ENCODE peak calls at places on chromosome 3, in five cellular contexts. B is nucleus accumbens, S is HT-29, X is activated T-cell treated with anti-CD3 and anti-CD28 coated beads for 1 hour, Q is SJSA1. A is an unnamed sample.

GRCh38 chr3:190532626-190533155 is 18.8 kb downstream of the IL1RAP start:
- DNase-seq in Q (no peak), B (no peak), X (no peak), S (no peak), A (no peak)

GRCh38 chr3:49673131-49673714 is 928 bp upstream of the APEH start:
- DNase-seq in Q (no peak), B (no peak), S (peak; percentile 42), X (no peak), A (peak; percentile 15)

GRCh38 chr3:44068753-44069152 is 172.9 kb upstream of the TOPAZ1 start:
- DNase-seq in X (no peak), B (no peak), S (no peak), Q (no peak), A (no peak)

GRCh38 chr3:194132465-194133358 is 3.2 kb upstream of the HES1 start:
- DNase-seq in Q (no peak), B (no peak), X (no peak), S (peak; percentile 62), A (no peak)

GRCh38 chr3:4776399-4776979 is 202.7 kb upstream of the BHLHE40 start:
- DNase-seq in B (no peak), Q (no peak), X (no peak), S (no peak), A (no peak)

GRCh38 chr3:13786811-13787210 is 93.1 kb downstream of the WNT7A start:
- DNase-seq in B (no peak), S (no peak), Q (no peak), X (no peak), A (no peak)

GRCh38 chr3:39295184-39295775 is 15.4 kb upstream of the CX3CR1 start:
- DNase-seq in Q (no peak), X (no peak), S (no peak), B (no peak), A (no peak)

GRCh38 chr3:155443821-155444220 is 150.3 kb upstream of the STRIT1 start:
- DNase-seq in Q (no peak), B (no peak), X (no peak), S (no peak), A (no peak)

GRCh38 chr3:39605837-39606236 is 138.4 kb downstream of the MOBP start:
- DNase-seq in B (no peak), S (no peak), X (no peak), Q (no peak), A (no peak)

GRCh38 chr3:20141841-20142240 is 44.2 kb downstream of the SGO1 start:
- DNase-seq in S (no peak), X (no peak), B (peak; percentile 33), Q (no peak), A (no peak)

GRCh38 chr3:129624347-129625070 is 18.0 kb upstream of the PLXND1 start:
- DNase-seq in X (no peak), B (no peak), Q (no peak), S (no peak), A (no peak)

GRCh38 chr3:157305392-157305791 is 131.3 kb upstream of the PTX3 start:
- DNase-seq in Q (no peak), X (no peak), B (no peak), S (no peak), A (no peak)

GRCh38 chr3:146692254-146692653 is 87.1 kb upstream of the PLSCR5 start:
- DNase-seq in B (no peak), X (no peak), Q (no peak), S (no peak), A (no peak)

GRCh38 chr3:22835041-22835440 is 368.1 kb upstream of the UBE2E2 start:
- DNase-seq in S (no peak), X (no peak), B (no peak), Q (no peak), A (no peak)

GRCh38 chr3:32922078-32922477 is 29.4 kb upstream of the CCR4 start:
- DNase-seq in B (no peak), X (no peak), Q (no peak), S (no peak), A (no peak)

GRCh38 chr3:194395201-194395600 is 3.9 kb downstream of the GP5 start:
- DNase-seq in S (peak; percentile 60), X (no peak), Q (no peak), B (no peak), A (no peak)

GRCh38 chr3:42377681-42378080 is 32.7 kb downstream of the LYZL4 start:
- DNase-seq in B (no peak), Q (no peak), X (no peak), S (no peak), A (peak; percentile 54)

GRCh38 chr3:108327168-108327567 is 30.8 kb downstream of the HHLA2 start:
- DNase-seq in Q (no peak), B (no peak), X (no peak), S (no peak), A (no peak)

GRCh38 chr3:196555295-196555694 is 13.1 kb downstream of the WDR53 start:
- DNase-seq in B (no peak), Q (no peak), S (no peak), X (no peak), A (no peak)

GRCh38 chr3:69439683-69440270 is 53.9 kb upstream of the FRMD4B start:
- DNase-seq in S (peak; percentile 42), Q (no peak), B (no peak), X (no peak), A (no peak)

GRCh38 chr3:16132926-16133325 is 41.6 kb upstream of the GALNT15 start:
- DNase-seq in Q (no peak), X (no peak), B (no peak), S (no peak), A (no peak)

GRCh38 chr3:47323431-47324277 is 40.9 kb downstream of the KLHL18 start:
- DNase-seq in S (no peak), X (no peak), Q (no peak), B (no peak), A (peak; percentile 22)

GRCh38 chr3:167032267-167032876 is 347.7 kb downstream of the ZBBX start:
- DNase-seq in S (peak; percentile 78), Q (peak; percentile 2), X (no peak), B (no peak), A (peak; percentile 27)

GRCh38 chr3:126401611-126402160 is 7.0 kb downstream of the CFAP100 start:
- DNase-seq in S (no peak), B (no peak), Q (no peak), X (no peak), A (no peak)

GRCh38 chr3:39205131-39205530 is 12.7 kb upstream of the XIRP1 start:
- DNase-seq in S (no peak), X (no peak), B (no peak), Q (no peak), A (no peak)

GRCh38 chr3:140432176-140432753 is 245.6 kb upstream of the TRIM42 start:
- DNase-seq in B (no peak), S (no peak), Q (no peak), X (no peak), A (no peak)

GRCh38 chr3:111739241-111739952 is 119.7 kb upstream of the PHLDB2 start:
- DNase-seq in S (no peak), Q (peak; percentile 91), B (no peak), X (no peak), A (no peak)

GRCh38 chr3:63685340-63685739 is 32.9 kb downstream of the SNTN start:
- DNase-seq in X (no peak), S (no peak), B (no peak), Q (no peak), A (no peak)

GRCh38 chr3:126676919-126677705 is 22.2 kb upstream of the TXNRD3 start:
- DNase-seq in B (no peak), X (no peak), Q (no peak), S (no peak), A (no peak)

GRCh38 chr3:176579741-176580185 is 617.5 kb downstream of the TBL1XR1 start:
- DNase-seq in S (no peak), Q (no peak), B (no peak), X (no peak), A (no peak)

GRCh38 chr3:147618636-147619035 is 209.5 kb downstream of the ZIC1 start:
- DNase-seq in S (no peak), B (no peak), Q (no peak), X (no peak), A (no peak)

GRCh38 chr3:172065967-172066762 is 26.8 kb downstream of the FNDC3B start:
- DNase-seq in Q (no peak), X (no peak), S (peak; percentile 70), B (no peak), A (no peak)

GRCh38 chr3:36219398-36219797 is 160.9 kb upstream of the STAC start:
- DNase-seq in S (no peak), X (no peak), B (no peak), Q (peak; percentile 31), A (peak; percentile 50)

GRCh38 chr3:159763466-159764210 is 225.0 kb upstream of the IL12A start:
- DNase-seq in B (peak; percentile 77), Q (peak; percentile 97), X (no peak), S (peak; percentile 30), A (no peak)

GRCh38 chr3:142890592-142890991 is 1.7 kb upstream of the PCOLCE2 start:
- DNase-seq in S (no peak), Q (no peak), X (no peak), B (no peak), A (no peak)

GRCh38 chr3:64408770-64409169 is 183.5 kb upstream of the PRICKLE2 start:
- DNase-seq in B (no peak), X (no peak), Q (no peak), S (no peak), A (no peak)

GRCh38 chr3:154758109-154758868 is 321.8 kb upstream of the MME start:
- DNase-seq in Q (peak; percentile 28), B (no peak), X (no peak), S (peak; percentile 46), A (no peak)

GRCh38 chr3:179853176-179853575 is 183.6 kb downstream of the PEX5L start:
- DNase-seq in B (no peak), S (no peak), X (no peak), Q (no peak), A (no peak)